ENCODE peak calls at places on chromosome 18, in six cellular contexts. W, A, K, D, T and F are unnamed samples.

GRCh38 chr18:66646622-66647021 is 42.7 kb upstream of the CDH19 start:
- DNase-seq in W (no peak), A (no peak), K (no peak), D (no peak), T (no peak), F (no peak)

GRCh38 chr18:10131783-10132381 is 218.1 kb downstream of the VAPA start:
- DNase-seq in W (peak), A (no peak), K (no peak), D (no peak), T (no peak), F (no peak)

GRCh38 chr18:48818329-48819254 is 132.2 kb downstream of the SMAD7 start:
- DNase-seq in W (no peak), A (no peak), K (no peak), D (no peak), T (no peak), F (peak)

GRCh38 chr18:3283908-3284307 is 22.0 kb downstream of the MYL12B start:
- DNase-seq in W (peak), A (no peak), K (no peak), D (no peak), T (no peak), F (no peak)

GRCh38 chr18:51077217-51077616 is 47.2 kb downstream of the SMAD4 start:
- DNase-seq in W (no peak), A (no peak), K (no peak), D (no peak), T (no peak), F (no peak)

GRCh38 chr18:50128506-50129271 is 66.3 kb downstream of the MYO5B start:
- DNase-seq in W (peak), A (no peak), K (peak), D (no peak), T (no peak), F (no peak)

GRCh38 chr18:58671941-58672565 is 788 bp downstream of the MALT1 start:
- DNase-seq in W (peak), A (no peak), K (peak), D (no peak), T (no peak), F (no peak)

GRCh38 chr18:41268271-41268670 is 686.8 kb upstream of the PIK3C3 start:
- DNase-seq in W (no peak), A (no peak), K (no peak), D (no peak), T (no peak), F (no peak)

GRCh38 chr18:26457611-26458350 is 90.6 kb downstream of the KCTD1 start:
- DNase-seq in W (no peak), A (peak), K (peak), D (no peak), T (no peak), F (no peak)

GRCh38 chr18:54939375-54939917 is 19.8 kb downstream of the CCDC68 start:
- DNase-seq in W (no peak), A (no peak), K (no peak), D (no peak), T (no peak), F (no peak)

GRCh38 chr18:43486462-43486861 is 209.2 kb upstream of the SYT4 start:
- DNase-seq in W (no peak), A (no peak), K (no peak), D (no peak), T (no peak), F (no peak)

GRCh38 chr18:55351980-55352714 is 235.8 kb downstream of the TCF4 start:
- DNase-seq in W (no peak), A (peak), K (no peak), D (no peak), T (no peak), F (no peak)

GRCh38 chr18:52288403-52289004 is 51.5 kb upstream of the DCC start:
- DNase-seq in W (peak), A (no peak), K (no peak), D (no peak), T (no peak), F (no peak)

GRCh38 chr18:13500891-13501887 is 225.2 kb downstream of the FAM210A start:
- DNase-seq in W (no peak), A (peak), K (peak), D (peak), T (no peak), F (peak)

GRCh38 chr18:74353169-74353775 is 37.6 kb downstream of the C18orf63 start:
- DNase-seq in W (peak), A (peak), K (peak), D (peak), T (peak), F (peak)